ENCODE peak calls at places on chromosome 2, in nine cellular contexts. J, X, R, N, T, S, P, M and D are unnamed samples. For H3K4me1, the result is how much of the 10 kb centered on the place peaks cover.

GRCh38 chr2:100939445-100939844 is 62.6 kb upstream of the RPL31 start:
- DNase-seq in J (no peak), X (no peak), R (no peak), N (no peak), T (no peak), S (no peak), P (no peak), M (no peak), D (no peak)

GRCh38 chr2:29628882-29629281 is 292.5 kb downstream of the ALK start:
- DNase-seq in J (no peak), X (no peak), R (no peak), N (no peak), T (no peak), S (no peak), P (no peak), M (no peak), D (peak)

GRCh38 chr2:117942958-117943672 is 70.8 kb downstream of the CCDC93 start:
- DNase-seq in J (no peak), X (no peak), R (no peak), N (no peak), T (no peak), S (no peak), P (no peak), M (peak), D (no peak)

GRCh38 chr2:26000561-26001211 is 18.4 kb upstream of the KIF3C start:
- DNase-seq in J (no peak), X (peak), R (peak), N (no peak), T (no peak), S (no peak), P (no peak), M (peak), D (no peak)

GRCh38 chr2:146927080-146927714 is 917.6 kb upstream of the ACVR2A start:
- DNase-seq in J (peak), X (peak), R (peak), N (no peak), T (peak), S (peak), P (no peak), M (peak), D (peak)

GRCh38 chr2:209471037-209471436 is 47.2 kb downstream of the MAP2 start:
- DNase-seq in J (no peak), X (no peak), R (no peak), N (no peak), T (no peak), S (no peak), P (no peak), M (no peak), D (no peak)

GRCh38 chr2:16019617-16020351 is 79.4 kb downstream of the MYCN start:
- DNase-seq in J (no peak), X (no peak), R (no peak), N (no peak), T (no peak), S (no peak), P (no peak), M (no peak), D (no peak)

GRCh38 chr2:95022309-95023221 is 2.9 kb upstream of the MAL start:
- DNase-seq in J (peak), X (peak), R (peak), N (peak), T (peak), S (peak), P (peak), M (peak), D (peak)

GRCh38 chr2:97718942-97719341 is 5.6 kb downstream of the ZAP70 start:
- DNase-seq in J (no peak), X (no peak), R (no peak), N (no peak), T (no peak), S (no peak), P (no peak), M (no peak), D (no peak)

GRCh38 chr2:64453710-64454315 is at the start of gene LGALSL:
- DNase-seq in J (peak), X (peak), R (peak), N (peak), T (peak), S (peak), P (peak), M (peak), D (no peak)

GRCh38 chr2:201854221-201854801 is 48.0 kb downstream of the CDK15 start:
- DNase-seq in J (no peak), X (no peak), R (no peak), N (no peak), T (no peak), S (no peak), P (no peak), M (no peak), D (peak)

GRCh38 chr2:47265158-47265557 is 110.0 kb upstream of the STPG4 start:
- DNase-seq in J (no peak), X (no peak), R (no peak), N (no peak), T (no peak), S (no peak), P (no peak), M (no peak), D (no peak)

GRCh38 chr2:162839419-162839818 is 852 bp upstream of the KCNH7 start:
- DNase-seq in J (peak), X (no peak), R (no peak), N (no peak), T (peak), S (peak), P (no peak), M (no peak), D (no peak)

GRCh38 chr2:85309699-85310321 is 18.0 kb downstream of the TGOLN2 start:
- DNase-seq in J (no peak), X (no peak), R (no peak), N (peak), T (no peak), S (no peak), P (peak), M (peak), D (no peak)
- H3K27ac ChIP-seq in J (peak), X (peak), R (no peak), N (peak), T (peak), S (peak), P (peak), M (peak), D (no peak)

DNA sequence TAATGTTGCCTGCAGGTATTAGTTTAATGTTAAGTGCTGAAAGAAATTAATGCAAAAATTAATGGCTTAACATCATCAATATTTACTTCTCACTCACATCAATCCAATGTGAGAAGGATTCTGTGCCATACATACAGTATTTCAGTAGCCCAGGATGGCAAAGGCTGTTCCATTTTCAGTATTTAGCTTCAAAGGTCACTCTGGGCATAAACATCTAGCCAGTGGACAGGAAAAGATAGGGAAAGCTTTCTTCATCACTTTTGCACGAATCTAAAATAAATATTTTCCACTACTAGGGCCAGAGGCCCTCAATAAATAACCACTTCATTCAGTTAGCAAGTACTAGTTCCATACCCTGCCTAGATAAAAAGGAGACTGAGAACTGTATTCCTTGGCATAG is 236.3 kb upstream of the VWC2L start:
- DNase-seq in J (no peak), X (no peak), R (no peak), N (no peak), T (no peak), S (no peak), P (no peak), M (no peak), D (no peak)
- H3K4me1 ChIP-seq in J (under half), X (under half), R (under half), N (under half), T (under half), S (under half), P (under half), M (under half), D (under half)

DNA sequence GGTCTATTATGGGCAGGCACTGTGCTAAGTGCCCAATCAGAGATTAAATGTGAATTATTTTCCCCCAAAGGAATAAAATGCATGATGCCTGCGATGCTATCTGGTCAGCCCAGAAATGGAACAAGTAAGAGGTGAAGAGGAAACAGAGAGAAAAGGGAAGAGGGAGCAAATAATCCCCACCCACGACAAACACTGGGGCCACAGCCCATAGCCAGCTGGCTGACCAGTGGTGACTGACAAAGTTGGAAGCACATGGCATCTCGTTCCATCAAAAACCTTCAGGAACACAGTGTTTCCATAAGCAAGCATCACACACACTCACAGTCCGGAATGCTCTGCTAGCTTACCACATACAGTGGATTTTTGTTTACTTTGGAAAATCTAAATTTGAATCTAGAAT is 21.1 kb upstream of the COX7A2L start:
- DNase-seq in J (no peak), X (no peak), R (no peak), N (no peak), T (no peak), S (no peak), P (no peak), M (no peak), D (no peak)
- H3K27ac ChIP-seq in J (no peak), X (no peak), R (no peak), N (no peak), T (no peak), S (no peak), P (no peak), M (no peak), D (no peak)

DNA sequence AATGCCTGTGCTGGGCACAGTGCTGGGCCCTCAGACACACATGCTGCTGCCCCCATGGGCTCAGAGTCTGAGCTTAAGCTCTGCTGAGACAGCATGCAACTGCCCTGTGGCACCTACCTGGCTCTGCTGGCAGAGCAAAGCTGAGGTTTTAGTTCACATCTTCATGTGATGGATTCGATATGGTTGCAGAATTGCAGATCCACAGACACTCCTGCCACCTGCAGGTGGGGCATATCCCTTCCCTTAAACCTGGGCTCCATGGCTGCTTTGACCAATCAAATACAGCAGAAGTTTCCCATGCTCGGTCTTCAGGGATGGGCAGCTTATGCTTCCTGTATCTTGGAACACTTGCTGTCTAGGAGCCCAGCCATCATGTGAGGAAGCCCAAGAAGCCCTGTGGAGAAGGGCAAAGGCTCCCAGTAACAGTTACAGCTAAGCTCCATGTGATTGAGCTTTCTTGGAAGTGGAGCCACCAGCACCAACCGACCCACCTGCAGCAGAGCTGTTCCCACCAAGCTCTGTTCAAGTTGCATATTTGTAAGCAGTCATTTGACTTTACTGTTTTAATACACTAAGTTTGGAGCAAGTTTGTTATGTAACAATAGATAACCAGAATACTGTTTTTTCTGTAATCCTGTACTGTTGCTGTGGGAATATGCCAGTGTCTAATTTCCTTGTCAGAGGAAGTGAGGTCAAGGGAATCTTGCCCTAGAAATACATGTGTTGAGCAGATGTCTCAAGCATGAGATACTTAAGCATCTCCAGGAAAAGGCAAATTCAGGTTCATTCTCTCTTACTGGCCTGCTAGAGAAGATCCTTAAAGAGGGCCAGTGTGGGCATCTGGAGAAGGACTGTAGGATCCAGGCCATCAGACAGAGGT is 79.3 kb downstream of the SH3RF3 start:
- DNase-seq in J (peak), X (no peak), R (peak), N (no peak), T (no peak), S (no peak), P (no peak), M (no peak), D (no peak)
- H3K4me1 ChIP-seq in J (under half), X (under half), R (under half), N (under half), T (under half), S (under half), P (under half), M (under half), D (under half)

GRCh38 chr2:149597050-149598013 is 9.8 kb upstream of the MMADHC start:
- DNase-seq in J (peak), X (no peak), R (peak), N (peak), T (peak), S (peak), P (peak), M (peak), D (peak)
- H3K27ac ChIP-seq in J (no peak), X (no peak), R (peak), N (no peak), T (peak), S (no peak), P (no peak), M (no peak), D (no peak)

GRCh38 chr2:180980943-180981898 is 816 bp downstream of the UBE2E3 start:
- DNase-seq in J (peak), X (peak), R (peak), N (peak), T (no peak), S (peak), P (no peak), M (peak), D (peak)

GRCh38 chr2:180985771-180986395 is 5.5 kb downstream of the UBE2E3 start:
- DNase-seq in J (no peak), X (no peak), R (no peak), N (no peak), T (no peak), S (no peak), P (no peak), M (no peak), D (no peak)

GRCh38 chr2:180980185-180980942 is at the start of gene UBE2E3:
- DNase-seq in J (peak), X (peak), R (peak), N (peak), T (peak), S (peak), P (peak), M (peak), D (peak)

GRCh38 chr2:180987146-180987545 is 6.7 kb downstream of the UBE2E3 start:
- DNase-seq in J (no peak), X (no peak), R (no peak), N (no peak), T (no peak), S (no peak), P (no peak), M (no peak), D (no peak)

DNA sequence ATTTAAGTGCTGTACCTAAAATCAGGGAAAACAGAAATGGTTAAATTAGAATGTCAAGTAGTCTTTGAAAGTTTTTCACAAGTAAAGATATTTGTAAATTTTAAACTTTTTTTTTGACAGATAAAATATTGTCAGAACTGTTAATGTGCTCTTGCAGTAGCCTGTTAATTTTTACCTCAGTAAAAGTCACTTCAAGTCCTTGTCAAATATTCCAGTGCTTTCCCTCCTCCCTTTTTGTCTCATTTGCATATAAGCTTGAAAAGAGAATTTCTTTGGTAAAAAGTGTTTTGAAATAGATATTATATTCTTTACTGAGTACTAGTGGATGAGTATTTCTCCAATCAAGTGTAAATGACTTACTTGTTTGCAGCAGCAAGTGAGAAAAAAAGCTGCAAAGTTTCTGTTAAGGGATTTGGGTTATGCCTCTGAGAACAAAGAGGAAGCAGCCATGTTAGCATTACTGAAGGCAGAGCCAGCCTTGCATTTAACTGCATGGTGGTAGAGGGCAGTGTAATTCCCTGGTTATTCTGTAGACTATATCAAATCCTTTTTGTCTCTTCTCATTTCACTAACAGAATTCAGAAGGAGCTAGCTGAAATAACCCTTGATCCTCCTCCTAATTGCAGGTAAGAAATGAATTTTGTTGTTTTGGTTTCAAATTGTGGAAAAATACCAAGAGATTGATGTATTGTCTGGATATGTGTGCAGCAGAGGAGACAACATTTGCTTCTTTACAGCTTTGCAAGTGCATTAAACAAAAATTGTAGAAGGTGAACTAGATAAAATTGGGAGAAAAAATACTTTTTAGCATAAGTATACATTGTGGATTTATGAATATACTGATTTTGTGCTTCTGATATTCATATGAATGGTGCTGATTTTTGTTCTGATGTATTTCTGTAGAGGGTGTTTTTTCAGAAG is 3.3 kb downstream of the UBE2E3 start:
- DNase-seq in J (peak), X (no peak), R (peak), N (peak), T (peak), S (peak), P (no peak), M (no peak), D (peak)
- H3K4me1 ChIP-seq in J (half or more), X (under half), R (under half), N (under half), T (under half), S (half or more), P (under half), M (under half), D (under half)

GRCh38 chr2:223100061-223100511 is 48.1 kb downstream of the KCNE4 start:
- DNase-seq in J (no peak), X (peak), R (no peak), N (no peak), T (no peak), S (no peak), P (no peak), M (no peak), D (no peak)
- H3K27ac ChIP-seq in J (no peak), X (no peak), R (peak), N (no peak), T (peak), S (no peak), P (no peak), M (no peak), D (peak)

GRCh38 chr2:205730701-205731271 is 48.5 kb downstream of the NRP2 start:
- DNase-seq in J (peak), X (no peak), R (no peak), N (no peak), T (no peak), S (no peak), P (no peak), M (no peak), D (no peak)
- H3K4me1 ChIP-seq in J (under half), X (under half), R (half or more), N (under half), T (under half), S (half or more), P (under half), M (under half), D (under half)